ENCODE peak calls at places on chromosome 22, in five cellular contexts. V is heart right ventricle, G is SJSA1, K is right lobe of liver, A is HCT116. H is an unnamed sample. For H3K4me1, the result is how much of the 10 kb centered on the place peaks cover.

GRCh38 chr22:23478175-23478574 is 101.9 kb downstream of the IGLL1 start:
- DNase-seq in A (no peak), V (no peak), G (no peak), K (no peak), H (no peak)

GRCh38 chr22:45742866-45743450 is 71.3 kb downstream of the ATXN10 start:
- DNase-seq in V (no peak), K (peak), A (no peak), G (no peak), H (no peak)

GRCh38 chr22:40684728-40685127 is 5.4 kb downstream of the MCHR1 start:
- DNase-seq in V (no peak), K (no peak), A (no peak), G (no peak), H (no peak)

GRCh38 chr22:39908737-39909136 is 7.9 kb downstream of the GRAP2 start:
- DNase-seq in V (no peak), A (no peak), G (no peak), K (no peak), H (no peak)

GRCh38 chr22:23123804-23124254 is 18.0 kb downstream of the RSPH14 start:
- DNase-seq in V (no peak), K (no peak), G (no peak), A (no peak), H (no peak)

GRCh38 chr22:22710719-22711531 is 66.5 kb downstream of the GGTLC2 start:
- DNase-seq in A (no peak), V (peak), G (peak), K (peak), H (no peak)

GRCh38 chr22:33474587-33474986 is 416.4 kb upstream of the SYN3 start:
- DNase-seq in K (no peak), A (no peak), V (no peak), G (no peak), H (no peak)

GRCh38 chr22:40044870-40045834 is 50.4 kb downstream of the FAM83F start:
- DNase-seq in G (no peak), K (peak), A (no peak), V (peak), H (no peak)

GRCh38 chr22:48423481-48423901 is 1404.2 kb downstream of the BRD1 start:
- DNase-seq in K (no peak), G (peak), A (no peak), V (no peak), H (no peak)

GRCh38 chr22:22558071-22558971 is 744 bp downstream of the PRAME start:
- DNase-seq in V (no peak), G (no peak), A (no peak), K (no peak), H (no peak)

GRCh38 chr22:47194476-47195155 is 432.2 kb downstream of the TBC1D22A start:
- DNase-seq in V (no peak), G (no peak), K (no peak), A (no peak), H (no peak)

GRCh38 chr22:16586991-16587390 is 5.6 kb downstream of the CCT8L2 start:
- DNase-seq in V (no peak), K (no peak), A (no peak), G (no peak), H (no peak)

GRCh38 chr22:39300198-39300830 is 19.1 kb downstream of the RPL3 start:
- DNase-seq in V (peak), G (no peak), A (no peak), K (no peak), H (no peak)

GRCh38 chr22:29032584-29032983 is 29.0 kb downstream of the C22orf31 start:
- DNase-seq in A (no peak), G (no peak), V (no peak), K (peak), H (no peak)

GRCh38 chr22:45892681-45893461 is 84.1 kb downstream of the WNT7B start:
- DNase-seq in G (no peak), K (no peak), A (no peak), V (no peak), H (no peak)

GRCh38 chr22:41146573-41146972 is 54.2 kb downstream of the EP300 start:
- DNase-seq in A (no peak), K (no peak), V (no peak), G (no peak), H (no peak)

GRCh38 chr22:39175127-39176066 is 22.9 kb upstream of the CBX7 start:
- DNase-seq in G (peak), V (no peak), A (no peak), K (no peak), H (no peak)

GRCh38 chr22:41946360-41947180 is at the start of gene CENPM:
- DNase-seq in A (peak), V (peak), G (peak), K (peak), H (peak)

GRCh38 chr22:37749831-37750595 is 53.2 kb downstream of the TRIOBP start:
- DNase-seq in V (no peak), G (no peak), K (no peak), A (no peak), H (peak)

GRCh38 chr22:37747090-37747714 is 50.4 kb downstream of the TRIOBP start:
- DNase-seq in K (peak), A (no peak), V (peak), G (peak), H (no peak)

GRCh38 chr22:37749223-37749622 is 52.4 kb downstream of the TRIOBP start:
- DNase-seq in K (no peak), A (no peak), V (no peak), G (no peak), H (no peak)

GRCh38 chr22:37747715-37748100 is 50.9 kb downstream of the TRIOBP start:
- DNase-seq in G (no peak), K (no peak), V (no peak), A (no peak), H (no peak)

DNA sequence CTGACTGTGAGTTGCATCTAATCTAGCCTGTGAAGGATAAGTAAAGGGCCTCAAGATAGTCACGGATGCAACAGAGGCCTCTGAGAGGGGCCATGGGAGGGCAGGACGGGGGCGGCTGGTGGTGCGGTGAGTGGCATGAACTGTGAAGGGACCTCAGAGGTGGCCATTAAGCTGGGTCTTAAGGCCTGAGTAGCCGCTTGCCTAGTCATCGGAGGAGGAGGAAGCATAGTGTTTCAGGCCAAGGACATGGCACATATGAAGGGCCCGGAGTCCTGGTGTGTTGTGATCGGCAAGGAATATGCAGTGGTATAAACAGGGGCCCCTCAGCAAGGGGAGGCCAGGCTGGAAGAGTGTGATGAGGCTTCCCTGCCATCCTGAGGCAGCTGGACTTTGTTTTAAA is 51.8 kb downstream of the TRIOBP start:
- DNase-seq in A (no peak), G (no peak), K (no peak), V (no peak), H (no peak)
- H3K4me1 ChIP-seq in A (half or more), G (half or more), K (under half), V (half or more), H (under half)

GRCh38 chr22:50162391-50162956 is 8.1 kb upstream of the PANX2 start:
- DNase-seq in V (no peak), K (no peak), G (no peak), A (no peak), H (no peak)
- H3K27ac ChIP-seq in V (no peak), K (no peak), G (no peak), A (no peak), H (no peak)

DNA sequence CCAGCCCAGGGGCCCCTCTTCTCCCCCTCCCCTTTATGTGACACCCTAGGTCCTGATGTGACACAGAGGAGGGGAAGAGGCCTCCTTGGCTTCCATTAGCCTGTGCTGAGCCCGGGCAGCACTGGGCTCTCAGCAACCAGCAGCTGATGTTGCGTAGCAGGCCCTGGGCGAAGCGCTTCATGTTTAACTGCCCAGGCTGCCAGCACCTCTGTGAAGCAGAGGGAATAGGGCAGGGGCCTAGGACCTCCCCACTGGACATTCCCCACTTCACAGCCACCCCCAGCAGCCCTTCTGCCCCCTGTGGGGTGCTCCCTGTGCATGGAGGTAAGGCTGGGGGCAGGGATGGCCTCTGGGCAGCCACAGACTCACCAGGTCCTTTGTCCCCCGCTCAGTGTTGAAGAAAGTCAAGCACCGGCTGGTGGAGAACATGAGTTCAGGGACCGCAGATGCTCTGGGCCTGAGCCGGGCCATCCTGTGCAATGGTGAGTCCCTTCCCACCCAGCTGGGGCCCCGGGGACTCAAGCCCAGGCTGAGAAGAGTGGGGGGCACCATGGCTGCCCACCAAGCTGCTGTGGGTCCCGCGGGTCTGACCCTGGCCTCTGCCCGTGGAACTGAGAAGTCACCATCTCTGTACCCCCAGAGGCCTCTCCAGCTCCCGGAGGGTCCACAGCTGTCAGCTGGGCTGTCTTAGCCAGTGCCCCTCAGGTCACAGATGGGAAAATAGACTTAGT is 11.6 kb downstream of the PICK1 start:
- DNase-seq in K (no peak), G (no peak), A (no peak), V (no peak), H (no peak)
- H3K4me1 ChIP-seq in K (under half), G (under half), A (under half), V (under half), H (under half)

DNA sequence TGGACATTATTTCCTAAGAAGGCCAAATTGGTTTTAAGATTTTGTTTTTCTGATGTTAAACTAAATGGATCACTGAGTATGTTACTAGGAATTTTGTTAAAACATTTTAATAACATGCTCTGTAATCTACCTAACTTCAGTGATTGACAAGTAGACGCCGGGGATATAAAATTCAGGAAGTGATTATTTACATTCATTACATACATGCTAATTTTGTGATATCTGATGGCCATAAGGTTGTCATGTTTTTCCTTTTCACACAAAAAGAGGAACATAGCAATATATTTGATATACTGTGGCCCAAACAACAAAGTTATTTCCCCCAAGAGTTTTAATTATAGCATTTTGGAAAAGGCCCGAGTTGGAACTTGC is 12.1 kb downstream of the SCUBE1 start:
- DNase-seq in A (no peak), K (no peak), G (no peak), V (no peak), H (no peak)
- H3K27ac ChIP-seq in A (no peak), K (no peak), G (no peak), V (no peak), H (no peak)

GRCh38 chr22:37897805-37898204 is 8.3 kb upstream of the MICALL1 start:
- DNase-seq in G (no peak), K (no peak), A (no peak), V (no peak), H (no peak)

GRCh38 chr22:37896181-37896592 is 9.9 kb upstream of the MICALL1 start:
- DNase-seq in G (no peak), A (no peak), V (peak), K (no peak), H (peak)

GRCh38 chr22:37896939-37897338 is 9.2 kb upstream of the MICALL1 start:
- DNase-seq in G (no peak), V (no peak), K (no peak), A (no peak), H (no peak)

GRCh38 chr22:37894939-37895670 is 11.0 kb upstream of the MICALL1 start:
- DNase-seq in A (no peak), G (no peak), K (no peak), V (no peak), H (peak)

GRCh38 chr22:37898441-37899181 is 7.5 kb upstream of the MICALL1 start:
- DNase-seq in K (no peak), A (no peak), V (no peak), G (peak), H (peak)
- H3K4me1 ChIP-seq in K (under half), A (half or more), V (under half), G (under half), H (under half)

GRCh38 chr22:19879248-19879575 is 24.5 kb upstream of the GNB1L start:
- DNase-seq in K (peak), A (no peak), V (no peak), G (no peak), H (no peak)

GRCh38 chr22:19879651-19879995 is 24.9 kb upstream of the GNB1L start:
- DNase-seq in A (no peak), G (no peak), V (no peak), K (peak), H (no peak)

GRCh38 chr22:19879996-19880785 is 25.5 kb upstream of the GNB1L start:
- DNase-seq in V (no peak), K (peak), A (no peak), G (no peak), H (no peak)

GRCh38 chr22:19882446-19883381 is 28.0 kb upstream of the GNB1L start:
- DNase-seq in G (no peak), A (no peak), V (no peak), K (peak), H (no peak)

DNA sequence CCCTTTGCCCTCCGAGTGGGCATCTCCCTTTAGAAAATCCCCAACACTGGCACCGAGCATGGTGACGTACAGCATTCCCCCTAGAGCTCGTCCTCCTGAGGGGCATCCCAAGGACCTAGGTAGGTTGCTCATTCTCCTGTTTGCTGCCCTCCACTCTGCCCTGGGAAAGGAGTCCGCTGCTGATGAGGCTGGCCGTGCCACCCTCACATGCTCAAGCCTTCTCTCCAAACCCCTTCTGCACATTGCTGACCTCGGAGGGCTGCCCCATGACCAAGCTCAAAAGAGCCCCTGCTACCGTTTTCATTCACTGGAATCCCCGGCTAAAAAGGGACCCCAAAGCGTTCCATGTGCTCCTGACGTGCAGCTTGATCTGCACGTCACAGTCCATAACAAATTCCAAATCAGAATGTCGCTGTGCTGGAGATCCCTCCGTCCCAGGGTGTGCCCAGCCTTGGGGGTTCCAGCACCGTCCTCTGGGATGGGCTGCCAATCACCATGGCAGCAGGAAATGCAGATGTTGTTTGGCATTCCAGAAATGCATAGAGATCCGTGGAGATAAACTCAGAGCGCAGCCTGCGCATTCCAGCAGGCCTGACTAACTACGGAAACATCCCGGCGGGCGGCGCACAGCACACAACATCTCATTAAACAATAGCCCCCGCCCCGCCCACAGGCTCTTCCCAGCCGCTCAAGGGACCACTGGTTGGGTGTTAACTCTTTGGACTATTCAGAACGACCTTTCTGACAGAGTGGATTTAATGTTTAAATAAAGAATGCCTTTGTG is 26.3 kb upstream of the GNB1L start:
- DNase-seq in K (peak), V (peak), G (peak), A (peak), H (peak)
- H3K27ac ChIP-seq in K (no peak), V (no peak), G (peak), A (peak), H (no peak)

H was measured in foreskin keratinocyte.